ENCODE peak calls at places on chromosome 19, in seven cellular contexts. A is heart right ventricle; E is NB4; X is CD8-positive, alpha-beta T cell; P is mesothelial cell of epicardium; L is fibroblast of the aortic adventitia; Z is Calu3. J is an unnamed sample.

GRCh38 chr19:39518458-39518857 is 3.5 kb downstream of the SELENOV start:
- DNase-seq in X (no peak), E (no peak), L (no peak), Z (no peak), A (no peak), P (no peak), J (no peak)

GRCh38 chr19:32343550-32344262 is 1.7 kb upstream of the ZNF507 start:
- DNase-seq in Z (no peak), E (no peak), A (no peak), P (no peak), L (no peak), X (no peak), J (no peak)

GRCh38 chr19:33239223-33239975 is 13.7 kb upstream of the SLC7A10 start:
- DNase-seq in Z (no peak), L (no peak), X (no peak), A (no peak), E (no peak), P (no peak), J (no peak)

GRCh38 chr19:29881386-29881785 is 60.7 kb upstream of the URI1 start:
- DNase-seq in A (no peak), E (no peak), Z (no peak), P (no peak), X (no peak), L (peak), J (no peak)

GRCh38 chr19:28966737-28967401 is 246.1 kb downstream of the UQCRFS1 start:
- DNase-seq in E (no peak), L (peak), X (no peak), A (no peak), P (no peak), Z (peak), J (no peak)

GRCh38 chr19:46373573-46374359 is 26.9 kb downstream of the PPP5C start:
- DNase-seq in A (peak), Z (peak), X (no peak), E (no peak), P (no peak), L (peak), J (no peak)

GRCh38 chr19:45097776-45098520 is 5.0 kb downstream of the PPP1R37 start:
- DNase-seq in P (no peak), A (peak), L (peak), Z (peak), X (no peak), E (peak), J (no peak)

GRCh38 chr19:53870485-53870844 is 2.8 kb downstream of the MYADM start:
- DNase-seq in E (peak), X (no peak), Z (no peak), L (no peak), A (no peak), P (no peak), J (no peak)

GRCh38 chr19:31271569-31271911 is 77.7 kb downstream of the TSHZ3 start:
- DNase-seq in A (no peak), L (no peak), Z (no peak), E (no peak), P (no peak), X (no peak), J (no peak)

GRCh38 chr19:5804516-5805464 is at the start of gene NRTN:
- DNase-seq in X (peak), E (no peak), A (no peak), P (no peak), Z (peak), L (no peak), J (no peak)

GRCh38 chr19:5624154-5624663 is 1.3 kb downstream of the SAFB start:
- DNase-seq in A (peak), Z (no peak), E (peak), P (no peak), L (peak), X (peak), J (peak)

GRCh38 chr19:35049456-35049855 is 7.9 kb downstream of the HPN start:
- DNase-seq in Z (no peak), A (no peak), P (no peak), E (no peak), X (no peak), L (no peak), J (no peak)

GRCh38 chr19:56639217-56639616 is 3.7 kb upstream of the SMIM17 start:
- DNase-seq in X (no peak), P (no peak), E (peak), A (no peak), Z (no peak), L (peak), J (no peak)

GRCh38 chr19:11639602-11640471 is 42.6 kb downstream of the ZNF627 start:
- DNase-seq in E (peak), L (peak), A (peak), P (peak), X (peak), Z (peak), J (peak)

GRCh38 chr19:10173527-10173926 is 21.2 kb downstream of the DNMT1 start:
- DNase-seq in L (peak), E (peak), X (no peak), P (no peak), Z (peak), A (no peak), J (no peak)

GRCh38 chr19:17966497-17967257 is at the start of gene KCNN1:
- DNase-seq in X (peak), A (no peak), P (no peak), Z (no peak), L (no peak), E (no peak), J (peak)

GRCh38 chr19:12885749-12886706 is 973 bp downstream of the KLF1 start:
- DNase-seq in Z (no peak), P (no peak), X (no peak), L (no peak), E (no peak), A (no peak), J (no peak)

GRCh38 chr19:45682117-45682516 is 9.6 kb downstream of the SNRPD2 start:
- DNase-seq in X (no peak), Z (no peak), E (no peak), A (no peak), P (no peak), L (no peak), J (no peak)

GRCh38 chr19:15371119-15371518 is 8.5 kb downstream of the AKAP8 start:
- DNase-seq in A (no peak), X (no peak), E (no peak), P (no peak), L (no peak), Z (no peak), J (no peak)

GRCh38 chr19:35154535-35155406 is at the start of gene FXYD5:
- DNase-seq in X (peak), E (peak), Z (peak), L (peak), P (no peak), A (peak), J (peak)

GRCh38 chr19:51440846-51441409 is 17.3 kb downstream of the SIGLEC8 start:
- DNase-seq in X (peak), E (peak), P (no peak), Z (no peak), A (no peak), L (no peak), J (no peak)

GRCh38 chr19:9986787-9987281 is 23.5 kb downstream of the COL5A3 start:
- DNase-seq in A (peak), E (no peak), P (no peak), L (peak), X (no peak), Z (no peak), J (no peak)

GRCh38 chr19:37691881-37692504 is 27.6 kb downstream of the ZNF607 start:
- DNase-seq in L (peak), X (peak), P (peak), E (peak), Z (no peak), A (peak), J (peak)
- TF ChIP-seq CTCF in L (no peak), X (no peak), P (no peak), E (no peak), Z (no peak), A (no peak), J (no peak)

DNA sequence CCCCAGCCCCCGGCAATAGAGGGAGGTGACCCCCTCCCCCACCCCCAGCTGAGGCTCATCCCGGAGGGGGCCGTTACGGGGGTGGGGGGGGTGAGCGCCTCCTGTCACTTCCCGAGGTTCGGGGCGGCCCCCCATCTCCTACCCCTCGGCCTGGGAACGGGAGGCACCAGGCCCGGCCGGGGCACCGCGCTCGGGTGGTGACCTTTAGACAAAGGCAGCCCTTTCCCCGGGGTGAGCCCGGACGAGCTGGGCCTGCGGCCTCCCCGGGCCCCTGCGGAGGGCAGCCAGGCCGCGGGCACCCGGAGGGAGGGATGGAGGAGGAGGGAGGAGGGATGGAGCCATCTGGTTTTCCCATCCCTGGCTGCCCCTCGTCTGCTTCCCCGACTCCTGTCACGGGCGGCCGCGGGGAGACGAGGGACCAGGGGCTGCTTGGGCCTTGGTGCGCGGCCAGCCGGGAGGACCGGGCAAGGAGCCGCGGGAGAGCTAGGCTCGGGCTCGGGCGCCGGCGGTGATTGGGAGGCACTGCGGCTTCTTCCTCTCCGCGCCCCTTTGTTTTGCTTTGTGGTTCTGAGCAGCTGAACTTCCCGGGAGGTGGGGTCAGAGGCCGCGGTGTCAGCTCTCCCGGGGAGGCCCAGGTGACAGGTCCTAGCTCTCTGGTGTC is 1.1 kb downstream of the BICRA start:
- DNase-seq in A (peak), E (peak), Z (peak), X (peak), L (no peak), P (peak), J (peak)
- TF ChIP-seq CTCF in A (no peak), E (no peak), Z (no peak), X (no peak), L (peak), P (no peak), J (no peak)

GRCh38 chr19:41957161-41957837 is 1.8 kb downstream of the RABAC1 start:
- DNase-seq in P (no peak), A (no peak), X (no peak), Z (no peak), L (no peak), E (no peak), J (no peak)

GRCh38 chr19:41956621-41957020 is 2.5 kb downstream of the RABAC1 start:
- DNase-seq in P (no peak), L (no peak), X (no peak), Z (no peak), E (no peak), A (no peak), J (no peak)

GRCh38 chr19:41955521-41955920 is 3.6 kb downstream of the RABAC1 start:
- DNase-seq in A (no peak), E (no peak), L (no peak), P (no peak), Z (no peak), X (no peak), J (no peak)

DNA sequence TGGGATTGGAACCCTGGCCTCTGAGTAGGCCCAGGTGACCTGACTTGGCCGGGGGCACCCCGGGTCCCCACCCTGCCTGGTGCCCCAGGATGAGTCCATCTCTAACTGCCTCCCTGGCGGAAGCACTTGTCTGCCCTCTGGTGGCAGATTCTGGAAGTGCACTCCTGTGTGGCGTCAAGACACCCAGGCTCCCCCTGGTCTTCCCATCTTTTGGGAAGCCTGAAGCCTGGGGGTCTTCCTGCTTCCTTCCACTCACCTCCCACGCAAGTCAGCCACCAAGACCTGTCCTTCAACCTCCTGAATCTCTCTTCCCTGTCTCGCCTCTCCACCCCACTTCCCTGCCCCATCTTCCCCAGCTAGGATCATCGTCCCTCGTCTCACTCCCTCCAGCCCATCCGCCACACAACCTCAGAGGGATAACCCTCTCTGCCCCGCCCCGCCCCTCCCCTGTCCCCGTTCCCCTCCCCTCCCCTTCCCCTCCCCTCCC is 7.4 kb downstream of the RABAC1 start:
- DNase-seq in L (peak), P (peak), X (peak), A (peak), Z (peak), E (peak), J (peak)
- TF ChIP-seq CTCF in L (peak), P (peak), X (peak), A (peak), Z (peak), E (peak), J (peak)

GRCh38 chr19:628168-628567 is 5.2 kb downstream of the POLRMT start:
- DNase-seq in P (no peak), X (no peak), L (no peak), Z (no peak), E (peak), A (no peak), J (no peak)
- TF ChIP-seq CTCF in P (no peak), X (no peak), L (peak), Z (no peak), E (no peak), A (peak), J (peak)

DNA sequence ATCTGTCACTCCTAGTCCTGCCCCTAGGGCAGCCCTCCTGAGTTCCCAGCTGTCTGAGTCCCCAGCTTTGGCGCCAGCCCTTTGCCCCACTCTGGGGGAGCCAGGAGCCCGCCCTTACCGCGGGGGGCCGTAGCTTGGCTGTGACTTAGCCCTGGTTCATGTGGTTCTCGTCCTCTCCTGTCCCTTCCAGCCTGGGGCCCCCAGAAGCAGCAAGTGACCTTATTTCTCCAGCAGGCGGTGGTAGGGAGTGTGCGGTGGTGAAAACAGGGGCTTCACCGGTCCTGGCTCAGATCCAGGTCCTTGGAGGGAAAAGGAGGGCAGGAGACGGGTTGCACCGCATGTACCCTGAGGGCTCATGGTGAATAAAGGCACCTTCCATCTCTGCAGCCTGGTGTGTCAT is 7.9 kb downstream of the GIPC3 start:
- DNase-seq in P (no peak), L (no peak), A (no peak), Z (no peak), X (no peak), E (no peak), J (no peak)
- TF ChIP-seq CTCF in P (no peak), L (peak), A (no peak), Z (no peak), X (no peak), E (no peak), J (no peak)

J was measured in endothelial cell.